ENCODE peak calls at places on chromosomes 1 and 21, in nine cellular contexts. C, X, E, T, K, S, L, P and A are unnamed samples.

GRCh38 chr1:15994590-15995351 is 9.3 kb upstream of the SRARP start:
- DNase-seq in E (peak), S (peak), P (peak), T (no peak), L (peak), K (peak), C (peak), X (peak), A (no peak)

GRCh38 chr1:181135815-181136737 is 47.6 kb downstream of the IER5 start:
- DNase-seq in T (no peak), S (peak), E (no peak), C (peak), L (no peak), P (no peak), X (no peak), K (no peak), A (no peak)

GRCh38 chr1:68141801-68142440 is 90.4 kb downstream of the WLS start:
- DNase-seq in C (peak), P (no peak), X (no peak), K (no peak), L (no peak), T (no peak), E (no peak), S (no peak), A (no peak)

GRCh38 chr1:167720965-167721616 is 691 bp upstream of the MPZL1 start:
- DNase-seq in K (no peak), T (no peak), S (peak), L (peak), E (peak), C (peak), P (no peak), X (peak), A (peak)

GRCh38 chr21:41764558-41765392 is 2.1 kb downstream of the RIPK4 start:
- DNase-seq in X (no peak), S (no peak), P (no peak), C (no peak), L (no peak), K (no peak), E (no peak), T (no peak), A (no peak)

GRCh38 chr1:207003216-207003615 is 29.3 kb downstream of the C1orf116 start:
- DNase-seq in L (no peak), X (no peak), E (no peak), C (no peak), T (no peak), P (no peak), K (no peak), S (no peak), A (no peak)

GRCh38 chr1:197195100-197195499 is 48.6 kb upstream of the ASPM start:
- DNase-seq in X (no peak), S (no peak), K (no peak), E (no peak), L (no peak), P (no peak), C (peak), T (no peak), A (no peak)

GRCh38 chr1:1439550-1440261 is 4.2 kb downstream of the VWA1 start:
- DNase-seq in K (no peak), X (no peak), C (no peak), T (no peak), E (no peak), P (no peak), L (peak), S (no peak), A (no peak)

GRCh38 chr1:65958561-65959350 is 166.1 kb downstream of the PDE4B start:
- DNase-seq in C (peak), K (no peak), P (peak), S (peak), X (no peak), T (no peak), L (peak), E (no peak), A (peak)

GRCh38 chr1:11134352-11135266 is 34.9 kb upstream of the EXOSC10 start:
- DNase-seq in L (no peak), E (peak), X (no peak), C (no peak), P (no peak), S (no peak), K (no peak), T (no peak), A (no peak)

GRCh38 chr1:223846668-223847007 is 891 bp upstream of the TP53BP2 start:
- DNase-seq in L (no peak), P (peak), T (no peak), C (no peak), K (no peak), E (peak), X (peak), S (peak), A (no peak)

GRCh38 chr1:117237701-117238413 is 27.1 kb upstream of the VTCN1 start:
- DNase-seq in S (peak), E (no peak), X (no peak), P (no peak), L (no peak), T (no peak), C (no peak), K (no peak), A (no peak)

GRCh38 chr1:230650300-230650699 is 8.0 kb downstream of the COG2 start:
- DNase-seq in E (no peak), C (no peak), K (no peak), X (no peak), L (no peak), T (no peak), S (no peak), P (no peak), A (no peak)

GRCh38 chr1:200837931-200838571 is 34.7 kb upstream of the GPR25 start:
- DNase-seq in S (peak), E (no peak), L (no peak), X (no peak), C (peak), T (no peak), K (no peak), P (no peak), A (no peak)

GRCh38 chr1:173243300-173243699 is 36.2 kb upstream of the TNFSF4 start:
- DNase-seq in S (no peak), C (no peak), P (no peak), L (no peak), X (no peak), K (no peak), T (no peak), E (no peak), A (no peak)

GRCh38 chr1:113543110-113543509 is 152.8 kb downstream of the MAGI3 start:
- DNase-seq in K (no peak), C (no peak), L (no peak), S (no peak), E (no peak), T (no peak), X (no peak), P (no peak), A (no peak)

GRCh38 chr1:158112994-158113758 is 67.5 kb upstream of the CD1D start:
- DNase-seq in S (peak), K (no peak), C (peak), E (peak), L (peak), X (no peak), T (no peak), P (peak), A (peak)

GRCh38 chr21:32994305-32994704 is 31.4 kb upstream of the OLIG2 start:
- DNase-seq in K (no peak), P (no peak), C (peak), E (no peak), S (peak), T (no peak), L (no peak), X (no peak), A (peak)

GRCh38 chr21:43778469-43779335 is 2.6 kb upstream of the CSTB start:
- DNase-seq in C (no peak), K (no peak), T (no peak), X (no peak), P (no peak), E (no peak), S (peak), L (no peak), A (no peak)

GRCh38 chr1:20343149-20343936 is 52.7 kb downstream of the VWA5B1 start:
- DNase-seq in E (peak), K (peak), X (peak), C (no peak), L (peak), T (no peak), P (peak), S (no peak), A (no peak)